ENCODE peak calls at places on chromosomes 7 and 10, in six cellular contexts. G is AG04450; L is epithelial cell of esophagus; O is activated CD4-positive, CD25-positive, alpha-beta regulatory T cell treated with anti-CD3 and anti-CD28 coated beads, Interleukin-2, amount 50 U/mL, for 72 hours; I is NCI-H2171; Z is EL. S is an unnamed sample.

GRCh38 chr7:149027560-149028345 is 552 bp downstream of the PDIA4 start:
- DNase-seq in G (no peak), L (peak), O (no peak), I (no peak), Z (peak), S (no peak)

GRCh38 chr7:143042159-143042820 is 9.9 kb upstream of the OR6V1 start:
- DNase-seq in G (no peak), L (no peak), O (no peak), I (no peak), Z (peak), S (no peak)

GRCh38 chr10:28837613-28838390 is 160.5 kb downstream of the BAMBI start:
- DNase-seq in G (no peak), L (no peak), O (no peak), I (no peak), Z (peak), S (no peak)

GRCh38 chr10:120423350-120424197 is 33.5 kb upstream of the PLPP4 start:
- DNase-seq in G (no peak), L (peak), O (peak), I (peak), Z (peak), S (peak)

GRCh38 chr10:86344281-86344680 is 22.3 kb downstream of the GRID1 start:
- DNase-seq in G (no peak), L (no peak), O (no peak), I (no peak), Z (no peak), S (no peak)

GRCh38 chr10:10891437-10891836 is 126.2 kb upstream of the CELF2 start:
- DNase-seq in G (peak), L (peak), O (no peak), I (no peak), Z (peak), S (no peak)

GRCh38 chr10:77872151-77872946 is 54.2 kb downstream of the DLG5 start:
- DNase-seq in G (no peak), L (no peak), O (no peak), I (no peak), Z (no peak), S (no peak)

GRCh38 chr7:51482976-51483375 is 166.4 kb upstream of the COBL start:
- DNase-seq in G (no peak), L (no peak), O (no peak), I (no peak), Z (no peak), S (no peak)

GRCh38 chr7:110994028-110994967 is 96.6 kb upstream of the LRRN3 start:
- DNase-seq in G (no peak), L (no peak), O (no peak), I (no peak), Z (no peak), S (no peak)

GRCh38 chr7:139915301-139915863 is 86.3 kb downstream of the TBXAS1 start:
- DNase-seq in G (peak), L (peak), O (no peak), I (no peak), Z (peak), S (peak)

GRCh38 chr10:89773081-89773480 is 71.7 kb downstream of the KIF20B start:
- DNase-seq in G (no peak), L (peak), O (no peak), I (no peak), Z (no peak), S (no peak)

GRCh38 chr10:60943372-60944158 is 420 bp downstream of the RHOBTB1 start:
- DNase-seq in G (no peak), L (peak), O (no peak), I (peak), Z (peak), S (peak)